ENCODE peak calls at places on chromosomes 5 and 9, in ten cellular contexts. H, Y, S, U, A, Q, Z, O, X and I are unnamed samples.

GRCh38 chr9:38227656-38228055 is 158.6 kb upstream of the SHB start:
- DNase-seq in H (peak), X (no peak), U (peak), O (peak), S (no peak), A (no peak), Z (peak), Q (no peak), Y (peak), I (peak)

GRCh38 chr5:163177971-163178370 is 259.4 kb upstream of the CCNG1 start:
- DNase-seq in O (no peak), U (no peak), Z (no peak), A (peak), Y (no peak), Q (no peak), X (no peak), S (no peak), H (no peak), I (no peak)

GRCh38 chr5:92917044-92917443 is 664.0 kb downstream of the NR2F1-AS1 start:
- DNase-seq in A (no peak), Y (peak), O (peak), Z (no peak), H (no peak), U (peak), Q (no peak), S (no peak), X (peak), I (no peak)

GRCh38 chr5:14509556-14509955 is 72.0 kb upstream of the OTULINL start:
- DNase-seq in Y (no peak), S (no peak), O (no peak), U (no peak), A (no peak), Q (no peak), H (no peak), Z (no peak), X (no peak), I (no peak)

GRCh38 chr9:109466623-109467590 is 31.2 kb downstream of the PTPN3 start:
- DNase-seq in Y (peak), H (no peak), U (peak), Z (no peak), Q (no peak), S (no peak), X (no peak), A (no peak), O (no peak), I (no peak)

GRCh38 chr5:95780597-95780996 is 41.9 kb downstream of the GLRX start:
- DNase-seq in S (no peak), A (no peak), O (peak), Q (peak), U (no peak), H (no peak), Z (no peak), Y (no peak), X (no peak), I (no peak)

GRCh38 chr5:60520451-60521210 is 179.3 kb downstream of the DEPDC1B start:
- DNase-seq in A (no peak), Q (no peak), H (no peak), O (peak), X (no peak), S (no peak), U (no peak), Z (no peak), Y (no peak), I (no peak)

GRCh38 chr9:7320139-7320538 is 479.4 kb downstream of the DMAC1 start:
- DNase-seq in Z (no peak), U (peak), Q (no peak), O (peak), H (no peak), X (peak), A (no peak), S (no peak), Y (peak), I (no peak)

GRCh38 chr9:6646028-6646636 is 603 bp upstream of the GLDC start:
- DNase-seq in A (no peak), H (no peak), O (no peak), S (no peak), X (no peak), Q (no peak), U (no peak), Z (no peak), Y (no peak), I (no peak)

GRCh38 chr9:83043583-83043982 is 19.4 kb downstream of the RASEF start:
- DNase-seq in O (no peak), U (no peak), A (no peak), Y (no peak), Q (no peak), X (peak), Z (no peak), H (no peak), S (no peak), I (no peak)

GRCh38 chr5:75566710-75567309 is 44.4 kb upstream of the ANKDD1B start:
- DNase-seq in Q (peak), X (peak), U (peak), Y (peak), O (peak), Z (no peak), S (no peak), A (no peak), H (no peak), I (no peak)

GRCh38 chr5:74034738-74035137 is 408.7 kb downstream of the ARHGEF28 start:
- DNase-seq in O (peak), Z (no peak), A (no peak), Q (peak), Y (peak), S (no peak), H (peak), X (peak), U (peak), I (no peak)

GRCh38 chr5:130978475-130978874 is 186.6 kb downstream of the HINT1 start:
- DNase-seq in A (no peak), X (peak), O (no peak), H (no peak), S (no peak), Y (peak), Q (no peak), Z (no peak), U (no peak), I (no peak)

GRCh38 chr9:32454280-32454679 is 69.8 kb downstream of the ACO1 start:
- DNase-seq in O (no peak), A (no peak), Y (no peak), U (no peak), Z (no peak), X (no peak), Q (no peak), H (no peak), S (no peak), I (no peak)

GRCh38 chr9:122138560-122139268 is 20.9 kb downstream of the NDUFA8 start:
- DNase-seq in X (no peak), Y (no peak), O (no peak), Z (no peak), U (peak), S (no peak), H (no peak), Q (no peak), A (no peak), I (no peak)

GRCh38 chr5:177426566-177427210 is at the start of gene GRK6:
- DNase-seq in U (no peak), Q (peak), Y (no peak), A (peak), S (peak), X (no peak), O (no peak), Z (no peak), H (peak), I (no peak)

GRCh38 chr5:81424728-81425127 is 30.8 kb upstream of the ACOT12 start:
- DNase-seq in S (no peak), Z (no peak), X (no peak), O (peak), Y (peak), U (peak), A (no peak), H (no peak), Q (no peak), I (no peak)

GRCh38 chr5:132260051-132260450 is 2.6 kb downstream of the PDLIM4 start:
- DNase-seq in Y (no peak), X (no peak), Z (no peak), U (peak), A (no peak), S (no peak), H (peak), Q (no peak), O (peak), I (peak)

GRCh38 chr5:81086881-81087281 is 126.7 kb downstream of the RASGRF2 start:
- DNase-seq in H (no peak), Z (no peak), Y (no peak), X (no peak), S (no peak), A (no peak), U (no peak), O (no peak), Q (no peak), I (no peak)

GRCh38 chr9:131346559-131346958 is 47.3 kb upstream of the PRRC2B start:
- DNase-seq in S (no peak), X (no peak), U (no peak), O (no peak), H (no peak), A (no peak), Y (no peak), Q (no peak), Z (no peak), I (no peak)

GRCh38 chr5:137521246-137521645 is 22.1 kb upstream of the SPOCK1 start:
- DNase-seq in X (no peak), Z (no peak), A (no peak), U (no peak), O (no peak), Q (no peak), S (no peak), H (no peak), Y (no peak), I (no peak)

GRCh38 chr9:76296561-76297276 is 97.5 kb downstream of the RFK start:
- DNase-seq in Z (no peak), Q (no peak), O (no peak), X (no peak), A (no peak), S (no peak), Y (no peak), H (no peak), U (no peak), I (no peak)

GRCh38 chr9:37969130-37969529 is 65.2 kb upstream of the SLC25A51 start:
- DNase-seq in U (peak), Z (no peak), X (no peak), A (peak), Q (no peak), S (no peak), O (no peak), Y (peak), H (no peak), I (no peak)

GRCh38 chr9:133707065-133707760 is 30.9 kb downstream of the SARDH start:
- DNase-seq in A (no peak), Z (no peak), U (peak), X (peak), Q (no peak), S (peak), Y (peak), O (peak), H (peak), I (no peak)

GRCh38 chr9:2477755-2478154 is 143.8 kb upstream of the VLDLR start:
- DNase-seq in A (no peak), Z (no peak), X (no peak), Q (no peak), S (no peak), O (peak), H (no peak), Y (peak), U (peak), I (no peak)

GRCh38 chr5:126119894-126120442 is 303.2 kb upstream of the GRAMD2B start:
- DNase-seq in Q (no peak), Z (no peak), S (no peak), A (no peak), Y (peak), H (no peak), O (peak), U (no peak), X (no peak), I (no peak)

GRCh38 chr9:128304151-128304970 is 17.9 kb downstream of the TRUB2 start:
- DNase-seq in X (peak), H (no peak), U (peak), Y (no peak), Z (no peak), A (no peak), Q (no peak), O (no peak), S (no peak), I (no peak)

GRCh38 chr9:112868956-112869594 is 21.6 kb downstream of the SLC46A2 start:
- DNase-seq in A (no peak), Q (no peak), H (no peak), U (no peak), Z (no peak), Y (no peak), X (no peak), S (no peak), O (no peak), I (no peak)

GRCh38 chr9:72509053-72509452 is 12.4 kb upstream of the TMC1 start:
- DNase-seq in H (no peak), Q (no peak), X (peak), Z (no peak), O (peak), A (no peak), S (no peak), U (peak), Y (peak), I (no peak)

GRCh38 chr9:107465467-107466451 is 23.8 kb downstream of the KLF4 start:
- DNase-seq in O (peak), X (peak), U (peak), H (peak), A (peak), Q (peak), Z (peak), Y (peak), S (peak), I (peak)

GRCh38 chr9:116691607-116692006 is 4.5 kb downstream of the TRIM32 start:
- DNase-seq in U (no peak), O (no peak), Q (no peak), A (no peak), H (no peak), X (no peak), S (no peak), Y (no peak), Z (no peak), I (no peak)

GRCh38 chr5:37198066-37198465 is 51.1 kb downstream of the CPLANE1 start:
- DNase-seq in U (no peak), Z (no peak), X (no peak), A (no peak), S (no peak), O (no peak), H (no peak), Q (no peak), Y (no peak), I (no peak)

GRCh38 chr5:57887851-57888621 is 405.4 kb upstream of the ACTBL2 start:
- DNase-seq in H (peak), Q (peak), S (no peak), Z (peak), A (peak), U (peak), X (peak), O (peak), Y (peak), I (no peak)
- TF ChIP-seq CTCF in H (peak), Q (peak), S (no peak), Z (peak), A (peak), U (peak), X (peak), O (peak), Y (peak), I (peak)

DNA sequence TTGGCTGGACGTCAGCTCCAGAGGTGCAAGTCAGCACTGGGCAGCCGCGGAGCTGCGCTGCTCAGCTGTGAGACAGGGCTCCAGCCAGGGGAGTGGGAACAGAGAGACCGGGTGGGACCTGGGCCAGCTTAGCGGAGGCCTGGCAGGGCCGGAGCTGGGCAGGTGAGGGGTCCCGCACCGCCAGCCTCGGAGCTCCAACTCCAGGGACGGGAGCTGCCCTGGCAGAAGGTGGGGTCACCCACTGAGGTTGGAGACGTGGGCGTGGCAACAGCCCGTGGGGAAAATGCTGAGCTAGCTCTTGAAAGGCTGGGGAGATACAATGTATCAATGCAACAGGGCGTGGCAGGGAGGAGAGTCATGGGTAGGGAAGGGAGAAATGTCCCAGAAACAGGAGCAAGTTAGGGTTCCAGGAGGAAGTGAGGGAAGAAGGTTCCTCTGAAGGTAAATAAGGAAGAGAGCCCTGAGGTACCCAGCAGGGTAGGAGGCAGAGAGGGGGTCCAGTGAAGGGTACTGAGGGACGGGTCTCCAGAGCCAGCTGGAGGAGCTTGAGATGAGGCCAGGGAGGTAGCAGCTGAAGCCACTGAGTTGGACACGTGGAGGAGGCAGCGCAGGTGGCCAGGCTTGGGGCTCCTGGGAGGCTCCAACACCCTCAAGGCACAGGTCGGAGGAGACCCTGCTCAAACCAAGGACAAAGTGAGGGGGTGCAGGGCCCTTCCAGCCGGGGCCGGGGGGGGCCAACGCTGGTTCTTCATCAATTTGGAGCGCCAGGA is 736 bp upstream of the NKD2 start:
- DNase-seq in X (no peak), H (peak), S (no peak), A (peak), U (no peak), O (no peak), Z (no peak), Y (no peak), Q (no peak), I (peak)
- TF ChIP-seq CTCF in X (no peak), H (no peak), S (no peak), A (no peak), U (no peak), O (no peak), Z (no peak), Y (no peak), Q (no peak), I (no peak)

DNA sequence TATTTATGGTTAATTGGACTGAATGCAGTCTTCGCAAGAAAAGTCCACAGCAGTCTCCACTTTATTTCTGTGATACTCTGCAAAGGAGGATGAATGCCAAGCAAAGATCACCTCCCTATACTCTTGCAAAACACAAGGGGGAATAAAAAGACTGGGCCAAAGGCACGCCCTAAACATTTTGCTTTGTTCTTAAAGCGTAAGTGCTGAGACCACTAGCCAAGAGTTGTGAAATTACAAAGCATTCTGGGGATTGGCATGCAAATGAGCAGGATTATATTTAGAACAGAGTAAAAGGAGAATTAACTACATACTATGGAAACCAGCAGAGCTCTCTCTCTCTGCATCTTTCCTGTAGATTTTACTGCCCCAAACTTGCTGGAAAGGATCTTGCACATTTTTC is 54.5 kb downstream of the DPYSL3 start:
- DNase-seq in Q (no peak), A (no peak), Z (peak), H (no peak), O (peak), Y (peak), X (peak), U (peak), S (no peak), I (no peak)
- TF ChIP-seq CTCF in Q (no peak), A (no peak), Z (no peak), H (no peak), O (no peak), Y (no peak), X (no peak), U (no peak), S (no peak), I (no peak)

GRCh38 chr5:65198777-65199120 is 283.0 kb downstream of the ADAMTS6 start:
- DNase-seq in U (peak), Y (peak), Q (no peak), A (no peak), S (no peak), Z (no peak), X (peak), H (no peak), O (peak), I (no peak)

GRCh38 chr5:65209341-65209740 is 272.4 kb downstream of the ADAMTS6 start:
- DNase-seq in S (no peak), H (no peak), X (peak), Q (no peak), Y (peak), A (no peak), O (peak), U (peak), Z (no peak), I (no peak)

GRCh38 chr5:65205016-65205415 is 276.7 kb downstream of the ADAMTS6 start:
- DNase-seq in S (no peak), Z (no peak), A (no peak), H (no peak), Y (no peak), Q (no peak), O (peak), U (peak), X (no peak), I (no peak)

GRCh38 chr5:65199988-65200668 is 281.6 kb downstream of the ADAMTS6 start:
- DNase-seq in O (peak), X (peak), Q (no peak), H (no peak), Z (no peak), U (peak), A (no peak), S (no peak), Y (peak), I (no peak)

DNA sequence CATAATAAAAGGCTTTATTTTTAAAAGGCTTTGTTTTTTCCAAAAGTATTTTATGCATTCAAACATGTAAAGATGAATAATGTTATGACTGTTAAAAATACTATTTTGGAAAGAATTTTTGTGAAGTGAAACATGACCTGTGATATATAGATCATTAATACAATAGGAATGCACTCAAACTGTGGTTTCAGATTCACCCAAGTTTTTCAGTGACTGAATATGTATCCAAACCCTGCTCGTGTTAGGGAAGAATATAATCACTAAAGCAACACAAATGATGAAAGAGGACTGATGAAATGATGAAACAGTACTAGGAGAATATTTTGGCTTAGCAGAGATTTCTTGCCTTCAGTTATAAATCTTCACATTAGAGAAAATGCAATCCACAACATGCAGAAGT is 278.0 kb downstream of the ADAMTS6 start:
- DNase-seq in Q (no peak), Z (no peak), Y (peak), X (peak), H (no peak), S (no peak), U (peak), A (no peak), O (peak), I (no peak)
- TF ChIP-seq CTCF in Q (no peak), Z (no peak), Y (no peak), X (no peak), H (no peak), S (no peak), U (no peak), A (no peak), O (no peak), I (no peak)

GRCh38 chr5:142600611-142601360 is 85.1 kb downstream of the FGF1 start:
- DNase-seq in Q (peak), H (peak), Y (peak), S (no peak), A (peak), X (peak), U (peak), O (peak), Z (no peak), I (no peak)

GRCh38 chr5:142600092-142600491 is 85.8 kb downstream of the FGF1 start:
- DNase-seq in H (no peak), U (no peak), X (no peak), Q (no peak), Y (no peak), O (no peak), Z (no peak), S (no peak), A (no peak), I (no peak)

GRCh38 chr5:142597025-142597424 is 88.9 kb downstream of the FGF1 start:
- DNase-seq in H (no peak), X (no peak), O (no peak), Y (no peak), Q (no peak), U (no peak), Z (no peak), S (no peak), A (no peak), I (no peak)

GRCh38 chr5:142598338-142598700 is 87.6 kb downstream of the FGF1 start:
- DNase-seq in A (no peak), O (no peak), Z (no peak), S (no peak), H (no peak), U (no peak), Y (no peak), X (no peak), Q (no peak), I (no peak)

GRCh38 chr5:142597546-142598337 is 88.1 kb downstream of the FGF1 start:
- DNase-seq in X (peak), S (no peak), U (peak), Z (peak), O (peak), H (no peak), Q (no peak), Y (peak), A (peak), I (no peak)
- TF ChIP-seq CTCF in X (no peak), S (no peak), U (no peak), Z (no peak), O (peak), H (no peak), Q (no peak), Y (peak), A (no peak), I (no peak)